ENCODE peak calls at places on chromosomes 5 and 9, in ten cellular contexts. N, E, X, B, W, D, J, C, Y and T are unnamed samples.

GRCh38 chr5:147407094-147407681 is 102.7 kb downstream of the DPYSL3 start:
- DNase-seq in Y (no peak), J (no peak), E (no peak), B (no peak), C (no peak), N (no peak), D (peak; percentile 91), X (no peak), W (no peak), T (no peak)

GRCh38 chr9:131274674-131275331 is 1.5 kb downstream of the FAM78A start:
- DNase-seq in N (no peak), B (no peak), D (no peak), Y (peak; percentile 43), X (no peak), J (no peak), E (no peak), C (no peak), W (no peak), T (no peak)

GRCh38 chr9:35566417-35566816 is 38.6 kb upstream of the TESK1 start:
- DNase-seq in C (no peak), J (no peak), N (no peak), E (no peak), D (peak; percentile 34), Y (no peak), W (no peak), X (no peak), B (no peak), T (no peak)

GRCh38 chr5:7763621-7764072 is 87.3 kb downstream of the CFAP90 start:
- DNase-seq in D (no peak), Y (no peak), B (no peak), J (no peak), X (no peak), C (no peak), E (peak; percentile 46), W (no peak), N (peak; percentile 23), T (no peak)

GRCh38 chr5:177276886-177277285 is 26.6 kb downstream of the RAB24 start:
- DNase-seq in E (no peak), C (no peak), D (no peak), B (no peak), W (no peak), X (no peak), Y (no peak), J (no peak), N (no peak), T (no peak)

GRCh38 chr5:2047341-2047927 is 164.7 kb upstream of the IRX4 start:
- DNase-seq in X (no peak), E (no peak), W (no peak), B (no peak), D (no peak), N (no peak), Y (no peak), C (no peak), J (no peak), T (no peak)

GRCh38 chr9:132670816-132671371 is 630 bp downstream of the GTF3C4 start:
- DNase-seq in C (peak; percentile 24), E (peak; percentile 36), W (peak; percentile 45), X (peak; percentile 36), J (peak; percentile 41), D (no peak), Y (peak; percentile 21), N (peak; percentile 47), B (peak; percentile 37), T (peak; percentile 25)

GRCh38 chr5:173581408-173582197 is 34.8 kb downstream of the BOD1 start:
- DNase-seq in E (no peak), W (peak; percentile 60), C (peak; percentile 66), B (no peak), J (peak; percentile 93), Y (peak; percentile 55), N (no peak), X (peak; percentile 34), D (no peak), T (peak; percentile 38)

GRCh38 chr5:6448622-6449464 is at the start of gene UBE2QL1:
- DNase-seq in B (peak; percentile 21), E (no peak), C (no peak), X (peak; percentile 22), N (no peak), J (peak; percentile 36), D (no peak), Y (no peak), W (peak; percentile 37), T (no peak)

GRCh38 chr9:28927711-28928110 is 1354.4 kb upstream of the C9orf72 start:
- DNase-seq in W (no peak), X (peak; percentile 98), E (no peak), J (no peak), Y (no peak), D (no peak), C (no peak), N (no peak), B (peak; percentile 94), T (peak; percentile 83)

GRCh38 chr5:76291305-76292077 is 111.6 kb upstream of the IQGAP2 start:
- DNase-seq in Y (no peak), E (no peak), X (peak; percentile 29), B (no peak), C (peak; percentile 92), D (no peak), J (no peak), N (no peak), W (no peak), T (peak; percentile 29)

GRCh38 chr9:126723807-126724172 is 81.0 kb upstream of the ZBTB43 start:
- DNase-seq in W (no peak), X (no peak), B (no peak), Y (peak; percentile 9), E (peak; percentile 40), N (no peak), J (peak; percentile 43), D (no peak), C (no peak), T (no peak)

GRCh38 chr5:11467588-11467987 is 436.7 kb downstream of the CTNND2 start:
- DNase-seq in C (no peak), W (no peak), N (no peak), X (no peak), J (no peak), Y (no peak), E (no peak), B (no peak), D (peak; percentile 68), T (no peak)

GRCh38 chr5:76982450-76982849 is 29.6 kb downstream of the CRHBP start:
- DNase-seq in Y (no peak), C (no peak), D (no peak), N (no peak), E (no peak), B (no peak), W (no peak), J (no peak), X (no peak), T (no peak)

GRCh38 chr9:24487946-24488345 is 57.8 kb downstream of the IZUMO3 start:
- DNase-seq in E (no peak), D (no peak), Y (no peak), N (no peak), B (no peak), W (no peak), C (no peak), X (no peak), J (no peak), T (no peak)

GRCh38 chr5:130198927-130199326 is 294.7 kb downstream of the CHSY3 start:
- DNase-seq in C (no peak), D (peak; percentile 18), W (peak; percentile 7), Y (peak; percentile 56), J (peak; percentile 14), B (no peak), N (no peak), X (peak; percentile 68), E (no peak), T (peak; percentile 24)
- TF ChIP-seq CTCF in C (no peak), D (no peak), W (no peak), Y (peak; percentile 75), J (peak; percentile 13), B (no peak), N (no peak), X (peak; percentile 64), E (no peak), T (no peak)

DNA sequence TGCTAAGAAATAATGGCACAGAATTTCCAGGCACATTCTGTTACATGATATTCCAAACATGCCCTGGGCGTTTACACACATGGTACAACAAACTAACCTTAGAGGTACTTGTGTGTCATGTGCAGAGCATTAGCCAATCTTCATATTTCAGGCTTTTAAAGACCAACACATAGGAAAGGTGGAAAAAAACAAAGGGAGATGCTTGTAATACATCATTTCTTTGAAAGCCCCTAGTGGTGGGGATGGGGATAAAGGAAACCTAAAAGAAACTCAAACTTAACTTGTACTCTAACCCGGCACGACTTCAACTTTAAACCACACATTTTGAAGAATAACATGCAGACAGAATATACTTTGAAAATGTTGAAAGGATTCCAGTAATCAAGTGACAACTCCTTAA is 133.6 kb downstream of the PTPRD start:
- DNase-seq in N (no peak), E (no peak), X (peak; percentile 2), Y (no peak), W (no peak), C (no peak), J (no peak), B (no peak), D (no peak), T (peak; percentile 39)
- TF ChIP-seq CTCF in N (no peak), E (no peak), X (no peak), Y (peak; percentile 66), W (no peak), C (no peak), J (peak; percentile 57), B (peak; percentile 36), D (peak; percentile 43), T (peak; percentile 29)

DNA sequence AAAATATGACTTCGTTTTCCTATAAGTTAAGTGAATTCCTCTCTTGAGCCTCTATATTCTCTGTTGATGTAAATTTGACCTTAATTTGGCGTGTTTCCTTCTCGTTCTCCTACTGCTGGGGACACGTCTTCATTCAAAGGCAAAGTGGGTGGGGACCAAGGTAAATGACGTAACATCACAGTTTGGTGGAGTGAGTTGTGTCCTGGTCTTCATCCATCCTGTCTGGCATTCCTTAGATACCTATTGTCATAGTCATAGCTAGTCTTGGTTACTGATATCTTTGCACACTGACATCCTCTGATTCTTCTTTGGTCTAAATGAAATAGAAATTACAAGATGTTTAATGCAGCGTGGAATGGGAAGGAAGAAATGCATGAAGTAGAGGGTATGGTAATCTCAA is 108.5 kb downstream of the NNT start:
- DNase-seq in N (no peak), J (no peak), W (no peak), C (no peak), D (peak; percentile 66), X (peak; percentile 42), E (no peak), B (peak; percentile 5), Y (no peak), T (peak; percentile 13)
- TF ChIP-seq CTCF in N (no peak), J (no peak), W (no peak), C (no peak), D (no peak), X (no peak), E (no peak), B (no peak), Y (no peak), T (no peak)

GRCh38 chr5:174818430-174818829 is 94.0 kb downstream of the MSX2 start:
- DNase-seq in X (no peak), J (no peak), B (no peak), D (no peak), N (no peak), W (no peak), E (no peak), Y (no peak), C (no peak), T (no peak)

GRCh38 chr5:174817610-174818009 is 93.2 kb downstream of the MSX2 start:
- DNase-seq in B (no peak), X (no peak), W (no peak), Y (no peak), E (no peak), J (no peak), C (no peak), N (no peak), D (no peak), T (no peak)

GRCh38 chr5:174811438-174811837 is 87.1 kb downstream of the MSX2 start:
- DNase-seq in N (no peak), W (no peak), B (no peak), Y (no peak), D (no peak), X (no peak), C (no peak), J (no peak), E (no peak), T (no peak)

GRCh38 chr5:174816858-174817257 is 92.5 kb downstream of the MSX2 start:
- DNase-seq in J (no peak), X (no peak), C (peak; percentile 16), D (no peak), N (no peak), W (no peak), Y (peak; percentile 3), B (no peak), E (no peak), T (peak; percentile 52)
- TF ChIP-seq CTCF in J (peak; percentile 46), X (no peak), C (peak; percentile 51), D (peak; percentile 37), N (no peak), W (no peak), Y (peak; percentile 55), B (peak; percentile 21), E (no peak), T (peak; percentile 60)